ENCODE peak calls at places on chromosome 22, in ten cellular contexts. One of them, this sample, is unnamed.

GRCh38 chr22:19477321-19478085 is 1.5 kb downstream of the UFD1 start:
- DNase-seq in tibial nerve: no peak
- DNase-seq in ELR: peak; percentile 29
- DNase-seq in amniotic stem cell: no peak
- DNase-seq in naive thymus-derived CD4-positive, alpha-beta T cell: peak; percentile 3
- DNase-seq in A549: no peak
- DNase-seq in activated naive CD8-positive, alpha-beta T cell treated with anti-CD3 and anti-CD28 coated beads, Interleukin-2, amount 10 ng/mL, durations not matched to agents 7 days and 5 days: no peak
- DNase-seq in neuronal stem cell: no peak
- DNase-seq in kidney: no peak
- DNase-seq in activated T-cell treated with anti-CD3 and anti-CD28 coated beads, Interleukin-2, amount 50 U/mL, for 72 hours: no peak
- DNase-seq in this sample: no peak

GRCh38 chr22:47390026-47390970 is 627.8 kb downstream of the TBC1D22A start:
- DNase-seq in tibial nerve: no peak
- DNase-seq in ELR: no peak
- DNase-seq in amniotic stem cell: no peak
- DNase-seq in naive thymus-derived CD4-positive, alpha-beta T cell: no peak
- DNase-seq in A549: no peak
- DNase-seq in activated naive CD8-positive, alpha-beta T cell treated with anti-CD3 and anti-CD28 coated beads, Interleukin-2, amount 10 ng/mL, durations not matched to agents 7 days and 5 days: no peak
- DNase-seq in neuronal stem cell: no peak
- DNase-seq in kidney: peak; percentile 57
- DNase-seq in activated T-cell treated with anti-CD3 and anti-CD28 coated beads, Interleukin-2, amount 50 U/mL, for 72 hours: no peak
- DNase-seq in this sample: no peak

GRCh38 chr22:17171016-17171312 is 11.9 kb upstream of the HDHD5 start:
- DNase-seq in tibial nerve: no peak
- DNase-seq in ELR: no peak
- DNase-seq in amniotic stem cell: no peak
- DNase-seq in naive thymus-derived CD4-positive, alpha-beta T cell: no peak
- DNase-seq in A549: no peak
- DNase-seq in activated naive CD8-positive, alpha-beta T cell treated with anti-CD3 and anti-CD28 coated beads, Interleukin-2, amount 10 ng/mL, durations not matched to agents 7 days and 5 days: no peak
- DNase-seq in neuronal stem cell: no peak
- DNase-seq in kidney: no peak
- DNase-seq in activated T-cell treated with anti-CD3 and anti-CD28 coated beads, Interleukin-2, amount 50 U/mL, for 72 hours: no peak
- DNase-seq in this sample: no peak

GRCh38 chr22:24977370-24978230 is 25.1 kb downstream of the KIAA1671 start:
- DNase-seq in tibial nerve: peak; percentile 55
- DNase-seq in ELR: no peak
- DNase-seq in amniotic stem cell: no peak
- DNase-seq in naive thymus-derived CD4-positive, alpha-beta T cell: no peak
- DNase-seq in A549: no peak
- DNase-seq in activated naive CD8-positive, alpha-beta T cell treated with anti-CD3 and anti-CD28 coated beads, Interleukin-2, amount 10 ng/mL, durations not matched to agents 7 days and 5 days: no peak
- DNase-seq in neuronal stem cell: no peak
- DNase-seq in kidney: no peak
- DNase-seq in activated T-cell treated with anti-CD3 and anti-CD28 coated beads, Interleukin-2, amount 50 U/mL, for 72 hours: no peak
- DNase-seq in this sample: no peak

GRCh38 chr22:39565414-39565944 is 5.1 kb upstream of the CACNA1I start:
- DNase-seq in tibial nerve: no peak
- DNase-seq in ELR: no peak
- DNase-seq in amniotic stem cell: no peak
- DNase-seq in naive thymus-derived CD4-positive, alpha-beta T cell: no peak
- DNase-seq in A549: no peak
- DNase-seq in activated naive CD8-positive, alpha-beta T cell treated with anti-CD3 and anti-CD28 coated beads, Interleukin-2, amount 10 ng/mL, durations not matched to agents 7 days and 5 days: no peak
- DNase-seq in neuronal stem cell: no peak
- DNase-seq in kidney: no peak
- DNase-seq in activated T-cell treated with anti-CD3 and anti-CD28 coated beads, Interleukin-2, amount 50 U/mL, for 72 hours: no peak
- DNase-seq in this sample: no peak

GRCh38 chr22:35634981-35635540 is 13.2 kb upstream of the APOL6 start:
- DNase-seq in tibial nerve: no peak
- DNase-seq in ELR: no peak
- DNase-seq in amniotic stem cell: no peak
- DNase-seq in naive thymus-derived CD4-positive, alpha-beta T cell: no peak
- DNase-seq in A549: no peak
- DNase-seq in activated naive CD8-positive, alpha-beta T cell treated with anti-CD3 and anti-CD28 coated beads, Interleukin-2, amount 10 ng/mL, durations not matched to agents 7 days and 5 days: no peak
- DNase-seq in neuronal stem cell: no peak
- DNase-seq in kidney: no peak
- DNase-seq in activated T-cell treated with anti-CD3 and anti-CD28 coated beads, Interleukin-2, amount 50 U/mL, for 72 hours: no peak
- DNase-seq in this sample: no peak

GRCh38 chr22:37201066-37201820 is 11.0 kb downstream of the SSTR3 start:
- DNase-seq in tibial nerve: no peak
- DNase-seq in ELR: no peak
- DNase-seq in amniotic stem cell: no peak
- DNase-seq in naive thymus-derived CD4-positive, alpha-beta T cell: no peak
- DNase-seq in A549: no peak
- DNase-seq in activated naive CD8-positive, alpha-beta T cell treated with anti-CD3 and anti-CD28 coated beads, Interleukin-2, amount 10 ng/mL, durations not matched to agents 7 days and 5 days: no peak
- DNase-seq in neuronal stem cell: no peak
- DNase-seq in kidney: peak; percentile 60
- DNase-seq in activated T-cell treated with anti-CD3 and anti-CD28 coated beads, Interleukin-2, amount 50 U/mL, for 72 hours: no peak
- DNase-seq in this sample: no peak

GRCh38 chr22:43014876-43015676 is at the start of gene PACSIN2:
- DNase-seq in tibial nerve: peak; percentile 99
- DNase-seq in ELR: peak; percentile 99
- DNase-seq in amniotic stem cell: peak; percentile 92
- DNase-seq in naive thymus-derived CD4-positive, alpha-beta T cell: peak; percentile 99
- DNase-seq in A549: peak; percentile 96
- DNase-seq in activated naive CD8-positive, alpha-beta T cell treated with anti-CD3 and anti-CD28 coated beads, Interleukin-2, amount 10 ng/mL, durations not matched to agents 7 days and 5 days: peak; percentile 97
- DNase-seq in neuronal stem cell: peak; percentile 99
- DNase-seq in kidney: peak; percentile 100
- DNase-seq in activated T-cell treated with anti-CD3 and anti-CD28 coated beads, Interleukin-2, amount 50 U/mL, for 72 hours: peak; percentile 99
- DNase-seq in this sample: peak; percentile 97

GRCh38 chr22:39361495-39361894 is 11.7 kb downstream of the SYNGR1 start:
- DNase-seq in tibial nerve: no peak
- DNase-seq in ELR: no peak
- DNase-seq in amniotic stem cell: no peak
- DNase-seq in naive thymus-derived CD4-positive, alpha-beta T cell: no peak
- DNase-seq in A549: no peak
- DNase-seq in activated naive CD8-positive, alpha-beta T cell treated with anti-CD3 and anti-CD28 coated beads, Interleukin-2, amount 10 ng/mL, durations not matched to agents 7 days and 5 days: no peak
- DNase-seq in neuronal stem cell: no peak
- DNase-seq in kidney: no peak
- DNase-seq in activated T-cell treated with anti-CD3 and anti-CD28 coated beads, Interleukin-2, amount 50 U/mL, for 72 hours: no peak
- DNase-seq in this sample: no peak

GRCh38 chr22:35589071-35589735 is 27.9 kb downstream of the MB start:
- DNase-seq in tibial nerve: no peak
- DNase-seq in ELR: peak; percentile 99
- DNase-seq in amniotic stem cell: peak; percentile 81
- DNase-seq in naive thymus-derived CD4-positive, alpha-beta T cell: no peak
- DNase-seq in A549: peak; percentile 97
- DNase-seq in activated naive CD8-positive, alpha-beta T cell treated with anti-CD3 and anti-CD28 coated beads, Interleukin-2, amount 10 ng/mL, durations not matched to agents 7 days and 5 days: no peak
- DNase-seq in neuronal stem cell: no peak
- DNase-seq in kidney: peak; percentile 52
- DNase-seq in activated T-cell treated with anti-CD3 and anti-CD28 coated beads, Interleukin-2, amount 50 U/mL, for 72 hours: no peak
- DNase-seq in this sample: no peak

GRCh38 chr22:30875481-30876215 is 92.9 kb downstream of the MORC2 start:
- DNase-seq in tibial nerve: no peak
- DNase-seq in ELR: no peak
- DNase-seq in amniotic stem cell: no peak
- DNase-seq in naive thymus-derived CD4-positive, alpha-beta T cell: no peak
- DNase-seq in A549: no peak
- DNase-seq in activated naive CD8-positive, alpha-beta T cell treated with anti-CD3 and anti-CD28 coated beads, Interleukin-2, amount 10 ng/mL, durations not matched to agents 7 days and 5 days: peak; percentile 10
- DNase-seq in neuronal stem cell: no peak
- DNase-seq in kidney: peak; percentile 50
- DNase-seq in activated T-cell treated with anti-CD3 and anti-CD28 coated beads, Interleukin-2, amount 50 U/mL, for 72 hours: no peak
- DNase-seq in this sample: no peak

GRCh38 chr22:48744283-48744641 is 1083.4 kb downstream of the BRD1 start:
- DNase-seq in tibial nerve: no peak
- DNase-seq in ELR: no peak
- DNase-seq in amniotic stem cell: no peak
- DNase-seq in naive thymus-derived CD4-positive, alpha-beta T cell: peak; percentile 10
- DNase-seq in A549: no peak
- DNase-seq in activated naive CD8-positive, alpha-beta T cell treated with anti-CD3 and anti-CD28 coated beads, Interleukin-2, amount 10 ng/mL, durations not matched to agents 7 days and 5 days: no peak
- DNase-seq in neuronal stem cell: no peak
- DNase-seq in kidney: no peak
- DNase-seq in activated T-cell treated with anti-CD3 and anti-CD28 coated beads, Interleukin-2, amount 50 U/mL, for 72 hours: no peak
- DNase-seq in this sample: no peak

GRCh38 chr22:27801197-27801615 is 350 bp downstream of the MN1 start:
- DNase-seq in tibial nerve: no peak
- DNase-seq in ELR: peak; percentile 48
- DNase-seq in amniotic stem cell: no peak
- DNase-seq in naive thymus-derived CD4-positive, alpha-beta T cell: peak; percentile 30
- DNase-seq in A549: peak; percentile 30
- DNase-seq in activated naive CD8-positive, alpha-beta T cell treated with anti-CD3 and anti-CD28 coated beads, Interleukin-2, amount 10 ng/mL, durations not matched to agents 7 days and 5 days: peak; percentile 65
- DNase-seq in neuronal stem cell: peak; percentile 57
- DNase-seq in kidney: no peak
- DNase-seq in activated T-cell treated with anti-CD3 and anti-CD28 coated beads, Interleukin-2, amount 50 U/mL, for 72 hours: peak; percentile 42
- DNase-seq in this sample: no peak

GRCh38 chr22:44584256-44584902 is 86.3 kb upstream of the RTL6 start:
- DNase-seq in tibial nerve: no peak
- DNase-seq in ELR: no peak
- DNase-seq in amniotic stem cell: no peak
- DNase-seq in naive thymus-derived CD4-positive, alpha-beta T cell: no peak
- DNase-seq in A549: no peak
- DNase-seq in activated naive CD8-positive, alpha-beta T cell treated with anti-CD3 and anti-CD28 coated beads, Interleukin-2, amount 10 ng/mL, durations not matched to agents 7 days and 5 days: peak; percentile 14
- DNase-seq in neuronal stem cell: no peak
- DNase-seq in kidney: peak; percentile 47
- DNase-seq in activated T-cell treated with anti-CD3 and anti-CD28 coated beads, Interleukin-2, amount 50 U/mL, for 72 hours: no peak
- DNase-seq in this sample: no peak

GRCh38 chr22:39664485-39665200 is 94.1 kb downstream of the CACNA1I start:
- DNase-seq in tibial nerve: no peak
- DNase-seq in ELR: no peak
- DNase-seq in amniotic stem cell: no peak
- DNase-seq in naive thymus-derived CD4-positive, alpha-beta T cell: no peak
- DNase-seq in A549: no peak
- DNase-seq in activated naive CD8-positive, alpha-beta T cell treated with anti-CD3 and anti-CD28 coated beads, Interleukin-2, amount 10 ng/mL, durations not matched to agents 7 days and 5 days: no peak
- DNase-seq in neuronal stem cell: peak; percentile 62
- DNase-seq in kidney: no peak
- DNase-seq in activated T-cell treated with anti-CD3 and anti-CD28 coated beads, Interleukin-2, amount 50 U/mL, for 72 hours: peak; percentile 45
- DNase-seq in this sample: no peak

GRCh38 chr22:29011868-29012428 is 49.7 kb downstream of the C22orf31 start:
- DNase-seq in tibial nerve: no peak
- DNase-seq in ELR: no peak
- DNase-seq in amniotic stem cell: no peak
- DNase-seq in naive thymus-derived CD4-positive, alpha-beta T cell: no peak
- DNase-seq in A549: no peak
- DNase-seq in activated naive CD8-positive, alpha-beta T cell treated with anti-CD3 and anti-CD28 coated beads, Interleukin-2, amount 10 ng/mL, durations not matched to agents 7 days and 5 days: no peak
- DNase-seq in neuronal stem cell: no peak
- DNase-seq in kidney: no peak
- DNase-seq in activated T-cell treated with anti-CD3 and anti-CD28 coated beads, Interleukin-2, amount 50 U/mL, for 72 hours: no peak
- DNase-seq in this sample: no peak

GRCh38 chr22:23066200-23067022 is 3.9 kb upstream of the GNAZ start:
- DNase-seq in tibial nerve: no peak
- DNase-seq in ELR: no peak
- DNase-seq in amniotic stem cell: no peak
- DNase-seq in naive thymus-derived CD4-positive, alpha-beta T cell: peak; percentile 14
- DNase-seq in A549: no peak
- DNase-seq in activated naive CD8-positive, alpha-beta T cell treated with anti-CD3 and anti-CD28 coated beads, Interleukin-2, amount 10 ng/mL, durations not matched to agents 7 days and 5 days: peak; percentile 15
- DNase-seq in neuronal stem cell: no peak
- DNase-seq in kidney: peak; percentile 33
- DNase-seq in activated T-cell treated with anti-CD3 and anti-CD28 coated beads, Interleukin-2, amount 50 U/mL, for 72 hours: no peak
- DNase-seq in this sample: no peak

GRCh38 chr22:32517488-32517887 is 42.9 kb downstream of the FBXO7 start:
- DNase-seq in tibial nerve: no peak
- DNase-seq in ELR: no peak
- DNase-seq in amniotic stem cell: no peak
- DNase-seq in naive thymus-derived CD4-positive, alpha-beta T cell: no peak
- DNase-seq in A549: no peak
- DNase-seq in activated naive CD8-positive, alpha-beta T cell treated with anti-CD3 and anti-CD28 coated beads, Interleukin-2, amount 10 ng/mL, durations not matched to agents 7 days and 5 days: no peak
- DNase-seq in neuronal stem cell: no peak
- DNase-seq in kidney: no peak
- DNase-seq in activated T-cell treated with anti-CD3 and anti-CD28 coated beads, Interleukin-2, amount 50 U/mL, for 72 hours: no peak
- DNase-seq in this sample: no peak

GRCh38 chr22:41949297-41949965 is 2.5 kb upstream of the CENPM start:
- DNase-seq in tibial nerve: no peak
- DNase-seq in ELR: no peak
- DNase-seq in amniotic stem cell: no peak
- DNase-seq in naive thymus-derived CD4-positive, alpha-beta T cell: no peak
- DNase-seq in A549: no peak
- DNase-seq in activated naive CD8-positive, alpha-beta T cell treated with anti-CD3 and anti-CD28 coated beads, Interleukin-2, amount 10 ng/mL, durations not matched to agents 7 days and 5 days: no peak
- DNase-seq in neuronal stem cell: no peak
- DNase-seq in kidney: no peak
- DNase-seq in activated T-cell treated with anti-CD3 and anti-CD28 coated beads, Interleukin-2, amount 50 U/mL, for 72 hours: no peak
- DNase-seq in this sample: no peak

GRCh38 chr22:39283312-39284141 is 35.9 kb downstream of the RPL3 start:
- DNase-seq in tibial nerve: no peak
- DNase-seq in ELR: peak; percentile 90
- DNase-seq in amniotic stem cell: no peak
- DNase-seq in naive thymus-derived CD4-positive, alpha-beta T cell: no peak
- DNase-seq in A549: no peak
- DNase-seq in activated naive CD8-positive, alpha-beta T cell treated with anti-CD3 and anti-CD28 coated beads, Interleukin-2, amount 10 ng/mL, durations not matched to agents 7 days and 5 days: no peak
- DNase-seq in neuronal stem cell: no peak
- DNase-seq in kidney: peak; percentile 97
- DNase-seq in activated T-cell treated with anti-CD3 and anti-CD28 coated beads, Interleukin-2, amount 50 U/mL, for 72 hours: no peak
- DNase-seq in this sample: no peak

GRCh38 chr22:44091751-44092150 is 67.6 kb downstream of the PARVB start:
- DNase-seq in tibial nerve: no peak
- DNase-seq in ELR: no peak
- DNase-seq in amniotic stem cell: no peak
- DNase-seq in naive thymus-derived CD4-positive, alpha-beta T cell: no peak
- DNase-seq in A549: no peak
- DNase-seq in activated naive CD8-positive, alpha-beta T cell treated with anti-CD3 and anti-CD28 coated beads, Interleukin-2, amount 10 ng/mL, durations not matched to agents 7 days and 5 days: no peak
- DNase-seq in neuronal stem cell: no peak
- DNase-seq in kidney: peak; percentile 28
- DNase-seq in activated T-cell treated with anti-CD3 and anti-CD28 coated beads, Interleukin-2, amount 50 U/mL, for 72 hours: no peak
- DNase-seq in this sample: no peak

GRCh38 chr22:36828815-36829214 is 12.0 kb upstream of the PVALB start:
- DNase-seq in tibial nerve: no peak
- DNase-seq in ELR: no peak
- DNase-seq in amniotic stem cell: no peak
- DNase-seq in naive thymus-derived CD4-positive, alpha-beta T cell: no peak
- DNase-seq in A549: no peak
- DNase-seq in activated naive CD8-positive, alpha-beta T cell treated with anti-CD3 and anti-CD28 coated beads, Interleukin-2, amount 10 ng/mL, durations not matched to agents 7 days and 5 days: no peak
- DNase-seq in neuronal stem cell: no peak
- DNase-seq in kidney: no peak
- DNase-seq in activated T-cell treated with anti-CD3 and anti-CD28 coated beads, Interleukin-2, amount 50 U/mL, for 72 hours: peak; percentile 14
- DNase-seq in this sample: no peak

GRCh38 chr22:17922925-17923898 is 101.1 kb downstream of the MICAL3 start:
- DNase-seq in tibial nerve: no peak
- DNase-seq in ELR: peak; percentile 64
- DNase-seq in amniotic stem cell: peak; percentile 35
- DNase-seq in naive thymus-derived CD4-positive, alpha-beta T cell: no peak
- DNase-seq in A549: no peak
- DNase-seq in activated naive CD8-positive, alpha-beta T cell treated with anti-CD3 and anti-CD28 coated beads, Interleukin-2, amount 10 ng/mL, durations not matched to agents 7 days and 5 days: no peak
- DNase-seq in neuronal stem cell: no peak
- DNase-seq in kidney: no peak
- DNase-seq in activated T-cell treated with anti-CD3 and anti-CD28 coated beads, Interleukin-2, amount 50 U/mL, for 72 hours: no peak
- DNase-seq in this sample: no peak

GRCh38 chr22:39958916-39959639 is 1.1 kb upstream of the TMA7B start:
- DNase-seq in tibial nerve: no peak
- DNase-seq in ELR: no peak
- DNase-seq in amniotic stem cell: no peak
- DNase-seq in naive thymus-derived CD4-positive, alpha-beta T cell: no peak
- DNase-seq in A549: no peak
- DNase-seq in activated naive CD8-positive, alpha-beta T cell treated with anti-CD3 and anti-CD28 coated beads, Interleukin-2, amount 10 ng/mL, durations not matched to agents 7 days and 5 days: no peak
- DNase-seq in neuronal stem cell: no peak
- DNase-seq in kidney: no peak
- DNase-seq in activated T-cell treated with anti-CD3 and anti-CD28 coated beads, Interleukin-2, amount 50 U/mL, for 72 hours: peak; percentile 30
- DNase-seq in this sample: no peak

GRCh38 chr22:17056058-17056457 is 28.7 kb upstream of the IL17RA start:
- DNase-seq in tibial nerve: no peak
- DNase-seq in ELR: no peak
- DNase-seq in amniotic stem cell: no peak
- DNase-seq in naive thymus-derived CD4-positive, alpha-beta T cell: no peak
- DNase-seq in A549: no peak
- DNase-seq in activated naive CD8-positive, alpha-beta T cell treated with anti-CD3 and anti-CD28 coated beads, Interleukin-2, amount 10 ng/mL, durations not matched to agents 7 days and 5 days: no peak
- DNase-seq in neuronal stem cell: no peak
- DNase-seq in kidney: no peak
- DNase-seq in activated T-cell treated with anti-CD3 and anti-CD28 coated beads, Interleukin-2, amount 50 U/mL, for 72 hours: no peak
- DNase-seq in this sample: no peak

GRCh38 chr22:39148024-39148726 is 4.3 kb downstream of the CBX7 start:
- DNase-seq in tibial nerve: peak; percentile 11
- DNase-seq in ELR: no peak
- DNase-seq in amniotic stem cell: no peak
- DNase-seq in naive thymus-derived CD4-positive, alpha-beta T cell: no peak
- DNase-seq in A549: no peak
- DNase-seq in activated naive CD8-positive, alpha-beta T cell treated with anti-CD3 and anti-CD28 coated beads, Interleukin-2, amount 10 ng/mL, durations not matched to agents 7 days and 5 days: no peak
- DNase-seq in neuronal stem cell: no peak
- DNase-seq in kidney: no peak
- DNase-seq in activated T-cell treated with anti-CD3 and anti-CD28 coated beads, Interleukin-2, amount 50 U/mL, for 72 hours: no peak
- DNase-seq in this sample: no peak

GRCh38 chr22:23834830-23835772 is 3.7 kb downstream of the DERL3 start:
- DNase-seq in tibial nerve: no peak
- DNase-seq in ELR: no peak
- DNase-seq in amniotic stem cell: no peak
- DNase-seq in naive thymus-derived CD4-positive, alpha-beta T cell: no peak
- DNase-seq in A549: no peak
- DNase-seq in activated naive CD8-positive, alpha-beta T cell treated with anti-CD3 and anti-CD28 coated beads, Interleukin-2, amount 10 ng/mL, durations not matched to agents 7 days and 5 days: no peak
- DNase-seq in neuronal stem cell: no peak
- DNase-seq in kidney: peak; percentile 69
- DNase-seq in activated T-cell treated with anti-CD3 and anti-CD28 coated beads, Interleukin-2, amount 50 U/mL, for 72 hours: no peak
- DNase-seq in this sample: no peak

GRCh38 chr22:20520093-20520511 is 12.7 kb downstream of the MED15 start:
- DNase-seq in tibial nerve: no peak
- DNase-seq in ELR: peak; percentile 95
- DNase-seq in amniotic stem cell: no peak
- DNase-seq in naive thymus-derived CD4-positive, alpha-beta T cell: no peak
- DNase-seq in A549: no peak
- DNase-seq in activated naive CD8-positive, alpha-beta T cell treated with anti-CD3 and anti-CD28 coated beads, Interleukin-2, amount 10 ng/mL, durations not matched to agents 7 days and 5 days: no peak
- DNase-seq in neuronal stem cell: no peak
- DNase-seq in kidney: peak; percentile 43
- DNase-seq in activated T-cell treated with anti-CD3 and anti-CD28 coated beads, Interleukin-2, amount 50 U/mL, for 72 hours: peak; percentile 21
- DNase-seq in this sample: no peak